ENCODE peak calls at places on chromosome 2, in four cellular contexts. One of them, this sample, is unnamed.

GRCh38 chr2:52597361-52597760 is 1170.2 kb upstream of the CHAC2 start:
- DNase-seq in activated CD4-positive, alpha-beta T cell treated with anti-CD3 and anti-CD28 coated beads, Interleukin-2, amount 50 U/mL, for 1 hour: no peak
- DNase-seq in glutamatergic neuron: no peak
- DNase-seq in fibroblast of lung: peak
- DNase-seq in this sample: no peak

GRCh38 chr2:239285071-239285931 is 115.5 kb downstream of the HDAC4 start:
- DNase-seq in glutamatergic neuron: no peak
- DNase-seq in fibroblast of lung: peak
- DNase-seq in activated CD4-positive, alpha-beta T cell treated with anti-CD3 and anti-CD28 coated beads, Interleukin-2, amount 50 U/mL, for 1 hour: peak
- DNase-seq in this sample: peak

GRCh38 chr2:152549428-152549827 is 167.8 kb downstream of the PRPF40A start:
- DNase-seq in activated CD4-positive, alpha-beta T cell treated with anti-CD3 and anti-CD28 coated beads, Interleukin-2, amount 50 U/mL, for 1 hour: no peak
- DNase-seq in fibroblast of lung: peak
- DNase-seq in glutamatergic neuron: no peak
- DNase-seq in this sample: no peak

GRCh38 chr2:138846216-138846821 is 66.1 kb upstream of the NXPH2 start:
- DNase-seq in glutamatergic neuron: no peak
- DNase-seq in activated CD4-positive, alpha-beta T cell treated with anti-CD3 and anti-CD28 coated beads, Interleukin-2, amount 50 U/mL, for 1 hour: no peak
- DNase-seq in fibroblast of lung: peak
- DNase-seq in this sample: no peak

GRCh38 chr2:28325567-28326468 is 66.8 kb upstream of the FOSL2 start:
- DNase-seq in fibroblast of lung: peak
- DNase-seq in activated CD4-positive, alpha-beta T cell treated with anti-CD3 and anti-CD28 coated beads, Interleukin-2, amount 50 U/mL, for 1 hour: no peak
- DNase-seq in glutamatergic neuron: no peak
- DNase-seq in this sample: peak

GRCh38 chr2:57987835-57988573 is 58.6 kb upstream of the VRK2 start:
- DNase-seq in fibroblast of lung: peak
- DNase-seq in glutamatergic neuron: no peak
- DNase-seq in activated CD4-positive, alpha-beta T cell treated with anti-CD3 and anti-CD28 coated beads, Interleukin-2, amount 50 U/mL, for 1 hour: no peak
- DNase-seq in this sample: no peak

GRCh38 chr2:207290833-207291232 is 125.1 kb upstream of the KLF7 start:
- DNase-seq in glutamatergic neuron: no peak
- DNase-seq in activated CD4-positive, alpha-beta T cell treated with anti-CD3 and anti-CD28 coated beads, Interleukin-2, amount 50 U/mL, for 1 hour: no peak
- DNase-seq in fibroblast of lung: no peak
- DNase-seq in this sample: no peak

GRCh38 chr2:226683196-226683595 is 116.4 kb downstream of the IRS1 start:
- DNase-seq in glutamatergic neuron: no peak
- DNase-seq in fibroblast of lung: peak
- DNase-seq in activated CD4-positive, alpha-beta T cell treated with anti-CD3 and anti-CD28 coated beads, Interleukin-2, amount 50 U/mL, for 1 hour: no peak
- DNase-seq in this sample: no peak

GRCh38 chr2:9347411-9347853 is 75.9 kb downstream of the ITGB1BP1 start:
- DNase-seq in fibroblast of lung: no peak
- DNase-seq in glutamatergic neuron: no peak
- DNase-seq in activated CD4-positive, alpha-beta T cell treated with anti-CD3 and anti-CD28 coated beads, Interleukin-2, amount 50 U/mL, for 1 hour: no peak
- DNase-seq in this sample: no peak

GRCh38 chr2:70890469-70891065 is 45.1 kb upstream of the ATP6V1B1 start:
- DNase-seq in glutamatergic neuron: no peak
- DNase-seq in activated CD4-positive, alpha-beta T cell treated with anti-CD3 and anti-CD28 coated beads, Interleukin-2, amount 50 U/mL, for 1 hour: no peak
- DNase-seq in fibroblast of lung: no peak
- DNase-seq in this sample: no peak

GRCh38 chr2:44942304-44943030 is 965 bp downstream of the SIX3 start:
- DNase-seq in glutamatergic neuron: peak
- DNase-seq in fibroblast of lung: no peak
- DNase-seq in activated CD4-positive, alpha-beta T cell treated with anti-CD3 and anti-CD28 coated beads, Interleukin-2, amount 50 U/mL, for 1 hour: no peak
- DNase-seq in this sample: peak

GRCh38 chr2:240622631-240623235 is 2.5 kb upstream of the GPR35 start:
- DNase-seq in fibroblast of lung: no peak
- DNase-seq in glutamatergic neuron: no peak
- DNase-seq in activated CD4-positive, alpha-beta T cell treated with anti-CD3 and anti-CD28 coated beads, Interleukin-2, amount 50 U/mL, for 1 hour: no peak
- DNase-seq in this sample: peak

GRCh38 chr2:240155080-240156025 is 14.9 kb upstream of the OTOS start:
- DNase-seq in glutamatergic neuron: no peak
- DNase-seq in activated CD4-positive, alpha-beta T cell treated with anti-CD3 and anti-CD28 coated beads, Interleukin-2, amount 50 U/mL, for 1 hour: no peak
- DNase-seq in fibroblast of lung: no peak
- DNase-seq in this sample: no peak

GRCh38 chr2:136135924-136136906 is 18.3 kb upstream of the CXCR4 start:
- DNase-seq in glutamatergic neuron: no peak
- DNase-seq in activated CD4-positive, alpha-beta T cell treated with anti-CD3 and anti-CD28 coated beads, Interleukin-2, amount 50 U/mL, for 1 hour: peak
- DNase-seq in fibroblast of lung: peak
- DNase-seq in this sample: no peak

GRCh38 chr2:145751634-145752033 is 1231.7 kb upstream of the ZEB2 start:
- DNase-seq in activated CD4-positive, alpha-beta T cell treated with anti-CD3 and anti-CD28 coated beads, Interleukin-2, amount 50 U/mL, for 1 hour: no peak
- DNase-seq in fibroblast of lung: peak
- DNase-seq in glutamatergic neuron: no peak
- DNase-seq in this sample: no peak

GRCh38 chr2:222798528-222798927 is 62.3 kb upstream of the ACSL3 start:
- DNase-seq in fibroblast of lung: no peak
- DNase-seq in activated CD4-positive, alpha-beta T cell treated with anti-CD3 and anti-CD28 coated beads, Interleukin-2, amount 50 U/mL, for 1 hour: no peak
- DNase-seq in glutamatergic neuron: no peak
- DNase-seq in this sample: no peak

GRCh38 chr2:218895758-218896500 is 15.3 kb downstream of the WNT10A start:
- DNase-seq in fibroblast of lung: no peak
- DNase-seq in glutamatergic neuron: no peak
- DNase-seq in activated CD4-positive, alpha-beta T cell treated with anti-CD3 and anti-CD28 coated beads, Interleukin-2, amount 50 U/mL, for 1 hour: no peak
- DNase-seq in this sample: no peak

GRCh38 chr2:226943862-226944610 is 108.2 kb downstream of the RHBDD1 start:
- DNase-seq in fibroblast of lung: no peak
- DNase-seq in glutamatergic neuron: no peak
- DNase-seq in activated CD4-positive, alpha-beta T cell treated with anti-CD3 and anti-CD28 coated beads, Interleukin-2, amount 50 U/mL, for 1 hour: no peak
- DNase-seq in this sample: no peak

GRCh38 chr2:48759682-48760081 is 4.2 kb upstream of the LHCGR start:
- DNase-seq in fibroblast of lung: no peak
- DNase-seq in glutamatergic neuron: no peak
- DNase-seq in activated CD4-positive, alpha-beta T cell treated with anti-CD3 and anti-CD28 coated beads, Interleukin-2, amount 50 U/mL, for 1 hour: no peak
- DNase-seq in this sample: no peak

GRCh38 chr2:138217975-138218773 is 253.9 kb downstream of the HNMT start:
- DNase-seq in activated CD4-positive, alpha-beta T cell treated with anti-CD3 and anti-CD28 coated beads, Interleukin-2, amount 50 U/mL, for 1 hour: no peak
- DNase-seq in glutamatergic neuron: no peak
- DNase-seq in fibroblast of lung: no peak
- DNase-seq in this sample: no peak

GRCh38 chr2:157839162-157839801 is 36.8 kb downstream of the ACVR1 start:
- DNase-seq in glutamatergic neuron: peak
- DNase-seq in fibroblast of lung: peak
- DNase-seq in activated CD4-positive, alpha-beta T cell treated with anti-CD3 and anti-CD28 coated beads, Interleukin-2, amount 50 U/mL, for 1 hour: no peak
- DNase-seq in this sample: peak

GRCh38 chr2:230692760-230693159 is 19.9 kb upstream of the CAB39 start:
- DNase-seq in glutamatergic neuron: no peak
- DNase-seq in fibroblast of lung: no peak
- DNase-seq in activated CD4-positive, alpha-beta T cell treated with anti-CD3 and anti-CD28 coated beads, Interleukin-2, amount 50 U/mL, for 1 hour: no peak
- DNase-seq in this sample: no peak

This sample was measured in BE2C.